ENCODE peak calls at places on chromosomes 4 and X, in seven cellular contexts. One of them, this sample, is unnamed.

GRCh38 chr4:168841682-168842019 is 168.4 kb downstream of the CBR4 start:
- DNase-seq in GM13977: no peak
- DNase-seq in NCI-H1092 treated with DMSO at 0.1 percent for 48 hours: no peak
- DNase-seq in HEK293T: no peak
- DNase-seq in A172: no peak
- DNase-seq in DMS153: no peak
- DNase-seq in neural progenitor cell: no peak
- DNase-seq in this sample: no peak

GRCh38 chr4:82415922-82416365 is 14.3 kb downstream of the HNRNPDL start:
- DNase-seq in GM13977: no peak
- DNase-seq in NCI-H1092 treated with DMSO at 0.1 percent for 48 hours: no peak
- DNase-seq in HEK293T: no peak
- DNase-seq in A172: no peak
- DNase-seq in DMS153: no peak
- DNase-seq in neural progenitor cell: peak
- DNase-seq in this sample: no peak

GRCh38 chrX:151821226-151821625 is 86.7 kb downstream of the CNGA2 start:
- DNase-seq in GM13977: no peak
- DNase-seq in NCI-H1092 treated with DMSO at 0.1 percent for 48 hours: no peak
- DNase-seq in HEK293T: no peak
- DNase-seq in A172: no peak
- DNase-seq in DMS153: no peak
- DNase-seq in neural progenitor cell: no peak
- DNase-seq in this sample: no peak

GRCh38 chr4:156662921-156663320 is 308.7 kb downstream of the PDGFC start:
- DNase-seq in GM13977: no peak
- DNase-seq in NCI-H1092 treated with DMSO at 0.1 percent for 48 hours: no peak
- DNase-seq in HEK293T: no peak
- DNase-seq in A172: no peak
- DNase-seq in DMS153: no peak
- DNase-seq in neural progenitor cell: no peak
- DNase-seq in this sample: no peak

GRCh38 chr4:150280081-150280950 is 202.1 kb downstream of the DCLK2 start:
- DNase-seq in GM13977: no peak
- DNase-seq in NCI-H1092 treated with DMSO at 0.1 percent for 48 hours: no peak
- DNase-seq in HEK293T: no peak
- DNase-seq in A172: peak
- DNase-seq in DMS153: no peak
- DNase-seq in neural progenitor cell: peak
- DNase-seq in this sample: peak

GRCh38 chr4:132108784-132109183 is 1040.3 kb upstream of the PCDH10 start:
- DNase-seq in GM13977: no peak
- DNase-seq in NCI-H1092 treated with DMSO at 0.1 percent for 48 hours: no peak
- DNase-seq in HEK293T: no peak
- DNase-seq in A172: peak
- DNase-seq in DMS153: no peak
- DNase-seq in neural progenitor cell: no peak
- DNase-seq in this sample: peak

GRCh38 chrX:135984220-135984619 is 1.0 kb upstream of the SLC9A6 start:
- DNase-seq in GM13977: no peak
- DNase-seq in NCI-H1092 treated with DMSO at 0.1 percent for 48 hours: no peak
- DNase-seq in HEK293T: no peak
- DNase-seq in A172: no peak
- DNase-seq in DMS153: no peak
- DNase-seq in neural progenitor cell: no peak
- DNase-seq in this sample: no peak

GRCh38 chr4:7582313-7583096 is 147.8 kb upstream of the PSAPL1 start:
- DNase-seq in GM13977: no peak
- DNase-seq in NCI-H1092 treated with DMSO at 0.1 percent for 48 hours: no peak
- DNase-seq in HEK293T: no peak
- DNase-seq in A172: no peak
- DNase-seq in DMS153: no peak
- DNase-seq in neural progenitor cell: no peak
- DNase-seq in this sample: no peak

GRCh38 chr4:109989044-109989443 is 76.4 kb downstream of the EGF start:
- DNase-seq in GM13977: no peak
- DNase-seq in NCI-H1092 treated with DMSO at 0.1 percent for 48 hours: no peak
- DNase-seq in HEK293T: no peak
- DNase-seq in A172: no peak
- DNase-seq in DMS153: no peak
- DNase-seq in neural progenitor cell: no peak
- DNase-seq in this sample: no peak

GRCh38 chr4:140212171-140212570 is 58.2 kb upstream of the MAML3 start:
- DNase-seq in GM13977: no peak
- DNase-seq in NCI-H1092 treated with DMSO at 0.1 percent for 48 hours: no peak
- DNase-seq in HEK293T: no peak
- DNase-seq in A172: no peak
- DNase-seq in DMS153: no peak
- DNase-seq in neural progenitor cell: no peak
- DNase-seq in this sample: no peak

GRCh38 chr4:123443401-123444297 is 47.1 kb downstream of the SPRY1 start:
- DNase-seq in GM13977: peak
- DNase-seq in NCI-H1092 treated with DMSO at 0.1 percent for 48 hours: peak
- DNase-seq in HEK293T: no peak
- DNase-seq in A172: no peak
- DNase-seq in DMS153: no peak
- DNase-seq in neural progenitor cell: peak
- DNase-seq in this sample: no peak

GRCh38 chr4:83552085-83552484 is 16.2 kb downstream of the GPAT3 start:
- DNase-seq in GM13977: no peak
- DNase-seq in NCI-H1092 treated with DMSO at 0.1 percent for 48 hours: no peak
- DNase-seq in HEK293T: no peak
- DNase-seq in A172: peak
- DNase-seq in DMS153: no peak
- DNase-seq in neural progenitor cell: no peak
- DNase-seq in this sample: no peak

GRCh38 chr4:87985097-87985886 is 9.8 kb downstream of the SPP1 start:
- DNase-seq in GM13977: no peak
- DNase-seq in NCI-H1092 treated with DMSO at 0.1 percent for 48 hours: peak
- DNase-seq in HEK293T: peak
- DNase-seq in A172: peak
- DNase-seq in DMS153: peak
- DNase-seq in neural progenitor cell: peak
- DNase-seq in this sample: no peak

GRCh38 chr4:121822796-121823504 is 733 bp downstream of the CCNA2 start:
- DNase-seq in GM13977: peak
- DNase-seq in NCI-H1092 treated with DMSO at 0.1 percent for 48 hours: peak
- DNase-seq in HEK293T: peak
- DNase-seq in A172: peak
- DNase-seq in DMS153: no peak
- DNase-seq in neural progenitor cell: peak
- DNase-seq in this sample: no peak

GRCh38 chr4:108433832-108434231 is 186.5 kb upstream of the RPL34 start:
- DNase-seq in GM13977: no peak
- DNase-seq in NCI-H1092 treated with DMSO at 0.1 percent for 48 hours: no peak
- DNase-seq in HEK293T: no peak
- DNase-seq in A172: no peak
- DNase-seq in DMS153: no peak
- DNase-seq in neural progenitor cell: no peak
- DNase-seq in this sample: peak

GRCh38 chr4:143140696-143141095 is 44.0 kb upstream of the USP38 start:
- DNase-seq in GM13977: no peak
- DNase-seq in NCI-H1092 treated with DMSO at 0.1 percent for 48 hours: no peak
- DNase-seq in HEK293T: no peak
- DNase-seq in A172: no peak
- DNase-seq in DMS153: no peak
- DNase-seq in neural progenitor cell: peak
- DNase-seq in this sample: no peak

GRCh38 chr4:127528302-127528701 is 104.5 kb upstream of the INTU start:
- DNase-seq in GM13977: no peak
- DNase-seq in NCI-H1092 treated with DMSO at 0.1 percent for 48 hours: no peak
- DNase-seq in HEK293T: no peak
- DNase-seq in A172: no peak
- DNase-seq in DMS153: no peak
- DNase-seq in neural progenitor cell: no peak
- DNase-seq in this sample: no peak

GRCh38 chrX:127459784-127460183 is 592.4 kb downstream of the ACTRT1 start:
- DNase-seq in GM13977: no peak
- DNase-seq in NCI-H1092 treated with DMSO at 0.1 percent for 48 hours: no peak
- DNase-seq in HEK293T: peak
- DNase-seq in A172: no peak
- DNase-seq in DMS153: no peak
- DNase-seq in neural progenitor cell: peak
- DNase-seq in this sample: no peak

GRCh38 chrX:94053575-94053974 is 379.6 kb downstream of the FAM133A start:
- DNase-seq in GM13977: no peak
- DNase-seq in NCI-H1092 treated with DMSO at 0.1 percent for 48 hours: no peak
- DNase-seq in HEK293T: no peak
- DNase-seq in A172: no peak
- DNase-seq in DMS153: no peak
- DNase-seq in neural progenitor cell: no peak
- DNase-seq in this sample: no peak

GRCh38 chr4:143336828-143337599 is at the start of gene GAB1:
- DNase-seq in GM13977: peak
- DNase-seq in NCI-H1092 treated with DMSO at 0.1 percent for 48 hours: peak
- DNase-seq in HEK293T: peak
- DNase-seq in A172: peak
- DNase-seq in DMS153: peak
- DNase-seq in neural progenitor cell: peak
- DNase-seq in this sample: no peak

GRCh38 chr4:2251795-2252529 is 9.9 kb downstream of the MXD4 start:
- DNase-seq in GM13977: peak
- DNase-seq in NCI-H1092 treated with DMSO at 0.1 percent for 48 hours: no peak
- DNase-seq in HEK293T: no peak
- DNase-seq in A172: no peak
- DNase-seq in DMS153: no peak
- DNase-seq in neural progenitor cell: no peak
- DNase-seq in this sample: no peak

This sample was measured in BJ.